ENCODE peak calls at places on chromosomes 13 and 19, in four cellular contexts. Y, G, O and N are unnamed samples.

GRCh38 chr13:41054919-41055619 is 6.2 kb upstream of the WBP4 start:
- DNase-seq in Y (no peak), G (no peak), O (peak), N (no peak)

GRCh38 chr19:16593181-16593580 is 21.0 kb upstream of the SLC35E1 start:
- DNase-seq in Y (no peak), G (no peak), O (no peak), N (no peak)

GRCh38 chr19:10226376-10227214 is 4.5 kb downstream of the S1PR2 start:
- DNase-seq in Y (no peak), G (peak), O (no peak), N (no peak)

GRCh38 chr19:41991025-41991424 is 3.0 kb downstream of the ATP1A3 start:
- DNase-seq in Y (no peak), G (no peak), O (no peak), N (peak)

GRCh38 chr13:100039740-100040139 is 49.2 kb upstream of the PCCA start:
- DNase-seq in Y (no peak), G (no peak), O (peak), N (peak)

GRCh38 chr19:12965017-12965811 is 4.2 kb upstream of the DAND5 start:
- DNase-seq in Y (peak), G (peak), O (peak), N (peak)

GRCh38 chr13:41216160-41216559 is 21.8 kb upstream of the KBTBD7 start:
- DNase-seq in Y (no peak), G (no peak), O (peak), N (no peak)

GRCh38 chr19:46697142-46697960 is 19.6 kb downstream of the PRKD2 start:
- DNase-seq in Y (no peak), G (peak), O (no peak), N (peak)

GRCh38 chr19:17424743-17425365 is 5.0 kb downstream of the MVB12A start:
- DNase-seq in Y (no peak), G (peak), O (no peak), N (no peak)

GRCh38 chr19:36420961-36421748 is 2.7 kb upstream of the ZFP82 start:
- DNase-seq in Y (no peak), G (no peak), O (no peak), N (no peak)

GRCh38 chr19:41447732-41448332 is 4.9 kb downstream of the ERICH4 start:
- DNase-seq in Y (no peak), G (no peak), O (no peak), N (no peak)

GRCh38 chr19:2618611-2619010 is 83.9 kb downstream of the GNG7 start:
- DNase-seq in Y (no peak), G (no peak), O (no peak), N (no peak)

GRCh38 chr13:36131931-36132297 is 732 bp upstream of the DCLK1 start:
- DNase-seq in Y (no peak), G (no peak), O (no peak), N (no peak)

GRCh38 chr19:7250951-7251350 is 43.3 kb downstream of the INSR start:
- DNase-seq in Y (no peak), G (no peak), O (no peak), N (no peak)
- H3K4me2 ChIP-seq in Y (no peak), G (no peak), O (no peak), N (no peak)

GRCh38 chr13:25178070-25178469 is 6.0 kb upstream of the AMER2 start:
- DNase-seq in Y (no peak), G (no peak), O (no peak), N (no peak)

GRCh38 chr13:25175431-25175830 is 3.3 kb upstream of the AMER2 start:
- DNase-seq in Y (no peak), G (no peak), O (no peak), N (no peak)

GRCh38 chr13:25177636-25178035 is 5.5 kb upstream of the AMER2 start:
- DNase-seq in Y (no peak), G (no peak), O (no peak), N (no peak)

GRCh38 chr13:25175026-25175425 is 2.9 kb upstream of the AMER2 start:
- DNase-seq in Y (no peak), G (no peak), O (no peak), N (no peak)

DNA sequence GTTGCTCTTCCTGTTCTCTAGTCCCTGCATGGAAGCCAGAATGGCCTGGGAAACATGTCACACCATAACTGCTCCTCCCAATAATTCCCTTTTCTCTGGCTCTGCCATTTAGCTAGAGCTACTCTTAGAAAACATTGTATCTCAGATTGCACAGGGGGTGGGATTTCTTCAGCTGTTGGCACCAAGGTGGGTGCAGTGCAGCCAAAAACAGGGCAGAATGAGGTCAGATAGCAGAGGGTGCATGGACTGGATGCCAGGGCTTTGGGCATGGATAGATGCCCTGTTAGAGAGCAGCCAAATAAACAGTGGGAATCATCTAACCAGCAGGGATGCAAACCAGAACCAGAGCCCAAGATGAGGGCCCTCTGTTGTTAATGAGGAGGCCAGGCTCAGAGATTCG is 4.9 kb upstream of the AMER2 start:
- DNase-seq in Y (no peak), G (no peak), O (no peak), N (no peak)
- TF ChIP-seq ESRRA in Y (no peak), G (no peak), O (no peak), N (no peak)

DNA sequence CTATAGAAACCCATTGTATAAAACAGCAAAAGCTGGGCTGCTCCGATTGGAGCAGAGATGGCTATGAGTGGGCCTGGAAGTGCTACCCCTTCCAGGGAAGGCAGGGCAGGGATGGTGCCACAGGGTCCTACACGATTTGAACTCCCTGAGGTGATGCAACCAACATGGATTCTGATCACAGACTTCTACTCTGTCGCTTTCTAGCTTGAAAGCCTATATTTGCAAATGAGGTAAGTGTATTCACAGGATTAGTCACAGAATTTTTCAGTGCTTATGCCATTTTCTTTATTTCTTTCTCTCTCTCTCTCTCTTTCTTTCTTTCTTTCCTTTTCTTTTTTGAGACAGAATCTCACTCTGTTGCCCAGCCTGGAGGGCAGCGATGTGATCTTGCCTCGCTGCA is 179.0 kb downstream of the SPRY2 start:
- DNase-seq in Y (no peak), G (no peak), O (no peak), N (no peak)
- H3K4me2 ChIP-seq in Y (no peak), G (no peak), O (no peak), N (no peak)

GRCh38 chr13:111853146-111853545 is 213.8 kb upstream of the SOX1 start:
- DNase-seq in Y (no peak), G (no peak), O (no peak), N (no peak)

GRCh38 chr13:111855016-111855590 is 211.8 kb upstream of the SOX1 start:
- DNase-seq in Y (no peak), G (no peak), O (no peak), N (no peak)

GRCh38 chr13:111854403-111854802 is 212.5 kb upstream of the SOX1 start:
- DNase-seq in Y (no peak), G (no peak), O (no peak), N (no peak)

GRCh38 chr13:111852701-111853100 is 214.2 kb upstream of the SOX1 start:
- DNase-seq in Y (no peak), G (no peak), O (no peak), N (no peak)

DNA sequence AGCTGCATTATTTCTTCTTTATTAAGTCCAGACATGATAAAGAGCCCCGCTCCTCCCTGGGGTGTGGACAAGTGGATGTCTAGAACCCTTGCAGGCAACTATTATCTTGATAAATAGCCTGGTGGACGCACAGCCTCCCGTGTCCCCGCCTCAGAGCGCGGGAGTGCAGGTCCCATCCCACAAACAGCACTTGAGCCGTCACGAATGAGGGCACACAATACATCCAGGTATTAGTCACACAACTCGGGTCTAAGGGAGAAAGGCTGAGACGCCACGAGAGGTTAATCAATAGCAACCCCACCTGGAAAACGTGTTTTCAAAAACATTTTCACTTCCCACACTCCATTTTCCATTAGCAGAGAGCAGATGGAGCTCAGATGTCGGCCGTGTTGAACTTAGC is 213.2 kb upstream of the SOX1 start:
- DNase-seq in Y (no peak), G (no peak), O (no peak), N (no peak)
- TF ChIP-seq ESRRA in Y (no peak), G (no peak), O (no peak), N (no peak)

GRCh38 chr19:48737360-48737998 is 2.9 kb downstream of the RASIP1 start:
- DNase-seq in Y (no peak), G (peak), O (no peak), N (peak)

GRCh38 chr19:48739835-48740704 is at the start of gene RASIP1:
- DNase-seq in Y (no peak), G (no peak), O (no peak), N (no peak)

GRCh38 chr19:48740705-48741030 is 258 bp upstream of the RASIP1 start:
- DNase-seq in Y (no peak), G (no peak), O (no peak), N (no peak)

GRCh38 chr19:48738557-48739399 is 1.6 kb downstream of the RASIP1 start:
- DNase-seq in Y (peak), G (peak), O (peak), N (peak)

DNA sequence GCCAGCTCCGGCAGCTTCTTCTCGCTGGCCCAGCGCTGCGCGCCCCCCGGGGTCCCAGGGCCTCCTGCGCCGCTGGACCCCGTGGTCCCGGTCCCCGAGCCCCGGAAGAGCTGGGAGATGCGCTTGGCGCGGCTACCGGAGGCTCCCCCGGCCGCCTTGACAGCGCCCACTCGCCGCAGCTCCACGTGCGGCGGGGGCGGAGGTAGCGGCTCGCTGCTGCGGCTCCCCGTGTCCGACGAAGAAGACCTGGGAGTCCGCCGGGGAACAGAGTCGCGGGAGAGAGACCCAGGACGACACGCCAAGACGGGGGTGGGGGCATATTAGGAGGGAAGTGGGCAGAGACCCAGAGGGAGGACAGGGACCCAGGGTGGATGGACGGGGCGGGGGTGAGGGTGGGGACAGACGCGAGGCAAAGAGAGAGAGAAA is 997 bp downstream of the RASIP1 start:
- DNase-seq in Y (no peak), G (peak), O (no peak), N (no peak)
- H3K4me2 ChIP-seq in Y (peak), G (peak), O (peak), N (peak)

DNA sequence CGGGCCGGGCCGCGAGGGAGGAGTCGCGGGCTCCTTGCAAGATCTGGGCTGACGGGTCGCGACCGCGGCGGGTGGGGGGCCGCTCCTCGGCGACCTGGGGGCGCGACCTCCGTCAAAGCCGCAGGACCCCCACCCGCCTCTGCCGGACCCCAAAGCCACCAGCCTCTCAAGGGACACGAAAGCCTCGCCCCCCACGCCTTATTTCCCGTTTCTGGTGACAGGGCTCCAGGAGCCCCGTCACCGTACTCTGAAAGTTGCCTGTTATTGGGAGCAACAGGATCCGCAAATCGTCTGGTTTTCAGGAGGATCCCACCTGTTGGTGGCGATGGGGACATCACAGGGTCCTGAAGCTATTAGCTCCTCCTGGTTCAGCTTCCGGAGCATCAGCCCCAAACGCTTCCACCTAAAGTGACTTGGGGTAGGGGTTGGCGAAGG is 531 bp downstream of the MAU2 start:
- DNase-seq in Y (no peak), G (peak), O (peak), N (peak)
- TF ChIP-seq ESRRA in Y (no peak), G (no peak), O (no peak), N (no peak)

DNA sequence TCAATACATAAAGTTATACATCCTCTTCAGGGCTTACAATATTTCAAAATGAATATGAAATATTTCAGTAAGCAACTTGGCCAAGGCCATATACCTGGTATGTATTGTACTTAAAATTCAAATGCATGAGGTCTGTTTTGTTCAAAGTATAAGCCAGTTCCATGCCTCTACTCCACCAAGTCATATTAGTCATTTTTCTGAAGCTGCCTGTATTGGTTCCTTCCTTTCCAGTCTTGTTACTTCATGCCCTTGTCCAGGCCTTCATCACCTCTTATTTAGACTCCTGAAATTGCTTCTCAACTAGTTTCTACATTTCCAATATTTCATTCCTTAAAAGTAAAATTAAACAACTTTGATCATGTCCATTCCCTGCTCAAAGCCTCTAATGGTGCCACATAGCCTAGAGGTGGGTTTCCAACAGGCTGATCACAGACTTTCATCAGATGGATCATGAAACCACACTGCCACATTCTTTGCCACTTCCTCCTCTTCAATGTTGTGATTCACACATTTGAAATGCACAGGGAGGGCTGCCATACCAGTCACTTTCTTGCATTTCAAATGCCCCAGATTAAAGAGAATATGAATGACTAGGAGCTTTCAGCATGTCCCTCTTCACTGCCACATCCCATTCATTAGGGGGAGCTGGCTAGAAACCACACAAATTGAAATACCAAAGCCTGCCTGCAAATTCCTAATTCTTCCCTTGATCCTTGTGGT is 424.1 kb upstream of the DACH1 start:
- DNase-seq in Y (no peak), G (no peak), O (no peak), N (no peak)
- H3K4me2 ChIP-seq in Y (no peak), G (no peak), O (no peak), N (no peak)